ENCODE peak calls at places on chromosomes 5 and 9, in ten cellular contexts. Z is RPMI7951, N is GM04504, G is fibroblast of gingiva, P is HCT116, J is RWPE1, V is coronary artery, C is HEK293T, W is H9, E is IMR-90. T is an unnamed sample.

GRCh38 chr5:132639706-132640130 is 18.3 kb upstream of the IL13 start:
- DNase-seq in E (no peak), J (no peak), W (no peak), V (no peak), P (no peak), N (no peak), C (no peak), Z (no peak), G (no peak), T (peak)

GRCh38 chr5:1757511-1757910 is 42.1 kb downstream of the MRPL36 start:
- DNase-seq in N (no peak), G (no peak), V (no peak), Z (no peak), C (no peak), P (no peak), E (no peak), W (peak), J (no peak), T (no peak)

GRCh38 chr9:126316085-126316655 is 10.5 kb upstream of the MVB12B start:
- DNase-seq in C (no peak), G (no peak), E (no peak), V (no peak), W (no peak), J (no peak), N (no peak), Z (no peak), P (no peak), T (no peak)

GRCh38 chr5:150780180-150780692 is 1.7 kb downstream of the SMIM3 start:
- DNase-seq in E (peak), C (no peak), P (no peak), G (peak), J (no peak), V (no peak), N (peak), Z (peak), W (no peak), T (no peak)

GRCh38 chr9:112615584-112616271 is 102.2 kb downstream of the INIP start:
- DNase-seq in J (no peak), Z (no peak), P (no peak), W (no peak), G (no peak), V (no peak), E (peak), C (no peak), N (no peak), T (no peak)

GRCh38 chr5:173065155-173065554 is 9.0 kb downstream of the CREBRF start:
- DNase-seq in G (no peak), V (no peak), W (no peak), J (no peak), E (no peak), N (no peak), C (no peak), Z (no peak), P (no peak), T (no peak)

GRCh38 chr5:83029912-83030311 is 47.3 kb downstream of the TMEM167A start:
- DNase-seq in C (no peak), V (no peak), G (peak), Z (peak), E (peak), W (no peak), J (no peak), N (peak), P (no peak), T (no peak)

GRCh38 chr5:73796164-73797141 is 170.5 kb downstream of the ARHGEF28 start:
- DNase-seq in C (no peak), W (no peak), G (peak), V (no peak), P (no peak), J (peak), E (peak), Z (peak), N (peak), T (peak)

GRCh38 chr5:33180900-33181299 is 259.9 kb upstream of the TARS1 start:
- DNase-seq in V (no peak), P (peak), W (no peak), C (no peak), G (peak), Z (peak), N (peak), E (peak), J (peak), T (no peak)

GRCh38 chr9:120833311-120833710 is 9.4 kb downstream of the PSMD5 start:
- DNase-seq in V (no peak), C (no peak), Z (no peak), J (no peak), P (no peak), G (no peak), E (no peak), N (no peak), W (no peak), T (no peak)

GRCh38 chr5:172943283-172943841 is 15.9 kb upstream of the RPL26L1 start:
- DNase-seq in P (no peak), N (peak), J (no peak), V (no peak), W (peak), E (peak), Z (no peak), G (peak), C (peak), T (peak)

GRCh38 chr9:87320485-87320884 is 177.2 kb upstream of the DAPK1 start:
- DNase-seq in P (no peak), Z (no peak), V (no peak), C (no peak), E (no peak), W (no peak), J (no peak), N (no peak), G (no peak), T (no peak)

GRCh38 chr9:127562841-127563523 is 49.1 kb upstream of the STXBP1 start:
- DNase-seq in Z (peak), W (no peak), G (peak), P (no peak), N (no peak), J (no peak), C (no peak), E (peak), V (no peak), T (peak)

GRCh38 chr5:124057161-124057814 is 545.3 kb downstream of the CSNK1G3 start:
- DNase-seq in N (no peak), G (no peak), J (peak), E (no peak), W (no peak), C (peak), Z (peak), V (no peak), P (no peak), T (peak)

GRCh38 chr5:5145651-5146529 is 5.8 kb downstream of the ADAMTS16 start:
- DNase-seq in C (no peak), E (peak), Z (peak), J (peak), N (no peak), G (no peak), P (peak), W (no peak), V (no peak), T (no peak)